ENCODE peak calls at places on chromosomes 3 and 15, in six cellular contexts. N is astrocyte; C is GM23248; Z is heart right ventricle; F is effector memory CD4-positive, alpha-beta T cell; G is body of pancreas. Y is an unnamed sample.

GRCh38 chr15:70099966-70100494 is 2.3 kb upstream of the TLE3 start:
- DNase-seq in N (no peak), C (peak), Z (no peak), F (no peak), G (no peak), Y (no peak)

GRCh38 chr15:50416920-50417319 is 7.3 kb upstream of the USP8 start:
- DNase-seq in N (no peak), C (no peak), Z (no peak), F (no peak), G (no peak), Y (no peak)

GRCh38 chr15:77111813-77112212 is 40.9 kb upstream of the TSPAN3 start:
- DNase-seq in N (no peak), C (no peak), Z (no peak), F (no peak), G (no peak), Y (no peak)

GRCh38 chr15:41417418-41417811 is 520 bp downstream of the RTF1 start:
- DNase-seq in N (no peak), C (peak), Z (no peak), F (no peak), G (peak), Y (no peak)

GRCh38 chr3:28122227-28122626 is 119.2 kb upstream of the CMC1 start:
- DNase-seq in N (peak), C (no peak), Z (no peak), F (no peak), G (no peak), Y (no peak)

GRCh38 chr3:7607669-7608068 is 746.8 kb downstream of the GRM7 start:
- DNase-seq in N (no peak), C (no peak), Z (no peak), F (no peak), G (no peak), Y (no peak)

GRCh38 chr15:83869329-83869728 is 215.4 kb downstream of the ADAMTSL3 start:
- DNase-seq in N (no peak), C (no peak), Z (no peak), F (no peak), G (no peak), Y (no peak)

GRCh38 chr15:81023483-81024264 is 23.0 kb downstream of the TLNRD1 start:
- DNase-seq in N (peak), C (peak), Z (peak), F (no peak), G (peak), Y (peak)

GRCh38 chr3:78507196-78507984 is 1260.4 kb downstream of the ROBO1 start:
- DNase-seq in N (peak), C (no peak), Z (no peak), F (no peak), G (no peak), Y (no peak)

GRCh38 chr3:175741951-175742350 is 882.8 kb downstream of the NAALADL2 start:
- DNase-seq in N (peak), C (peak), Z (no peak), F (no peak), G (no peak), Y (no peak)

GRCh38 chr15:73818308-73818985 is 54.9 kb upstream of the TBC1D21 start:
- DNase-seq in N (no peak), C (no peak), Z (no peak), F (no peak), G (no peak), Y (no peak)

GRCh38 chr3:189446959-189447560 is 184.1 kb upstream of the TP63 start:
- DNase-seq in N (peak), C (no peak), Z (no peak), F (no peak), G (no peak), Y (no peak)

GRCh38 chr15:40949756-40950207 is 3.5 kb upstream of the CHAC1 start:
- DNase-seq in N (no peak), C (no peak), Z (no peak), F (no peak), G (peak), Y (no peak)

GRCh38 chr3:70064194-70064787 is 64.8 kb downstream of the SAMMSON start:
- DNase-seq in N (no peak), C (peak), Z (no peak), F (no peak), G (peak), Y (peak)

GRCh38 chr15:65246026-65246714 is 34.9 kb upstream of the CILP start:
- DNase-seq in N (no peak), C (no peak), Z (no peak), F (no peak), G (no peak), Y (no peak)

GRCh38 chr15:47861186-47861585 is 143.9 kb downstream of the SEMA6D start:
- DNase-seq in N (no peak), C (no peak), Z (no peak), F (no peak), G (no peak), Y (no peak)

GRCh38 chr3:171809513-171810277 is 588 bp downstream of the PLD1 start:
- DNase-seq in N (peak), C (peak), Z (peak), F (peak), G (peak), Y (peak)

GRCh38 chr3:24100694-24101402 is 155.8 kb downstream of the NR1D2 start:
- DNase-seq in N (no peak), C (no peak), Z (no peak), F (no peak), G (no peak), Y (no peak)

GRCh38 chr15:98034731-98035130 is 74.2 kb downstream of the ARRDC4 start:
- DNase-seq in N (no peak), C (no peak), Z (no peak), F (no peak), G (no peak), Y (no peak)

GRCh38 chr15:42819781-42820180 is 82.9 kb upstream of the CDAN1 start:
- DNase-seq in N (no peak), C (no peak), Z (no peak), F (no peak), G (no peak), Y (no peak)

GRCh38 chr15:78448441-78449219 is 10.6 kb downstream of the IREB2 start:
- DNase-seq in N (no peak), C (no peak), Z (no peak), F (no peak), G (no peak), Y (no peak)

GRCh38 chr3:116443096-116443793 is 2.0 kb downstream of the LSAMP start:
- DNase-seq in N (peak), C (peak), Z (no peak), F (no peak), G (no peak), Y (no peak)

GRCh38 chr15:56168394-56168793 is 75.3 kb downstream of the RFX7 start:
- DNase-seq in N (peak), C (peak), Z (no peak), F (no peak), G (no peak), Y (no peak)

GRCh38 chr3:71873093-71873611 is 88.2 kb upstream of the PROK2 start:
- DNase-seq in N (no peak), C (no peak), Z (no peak), F (no peak), G (no peak), Y (no peak)

GRCh38 chr3:130835483-130835882 is 58.4 kb upstream of the ATP2C1 start:
- DNase-seq in N (no peak), C (peak), Z (no peak), F (no peak), G (no peak), Y (no peak)

GRCh38 chr3:71504250-71505036 is 79.1 kb downstream of the FOXP1 start:
- DNase-seq in N (peak), C (peak), Z (no peak), F (no peak), G (no peak), Y (no peak)

GRCh38 chr15:65326109-65326508 is 21.6 kb downstream of the RNU5B-1 start:
- DNase-seq in N (peak), C (no peak), Z (no peak), F (no peak), G (peak), Y (peak)

GRCh38 chr3:147400111-147400510 is 6.2 kb downstream of the ZIC4 start:
- DNase-seq in N (no peak), C (peak), Z (no peak), F (no peak), G (no peak), Y (no peak)

GRCh38 chr3:11037241-11037873 is 44.8 kb downstream of the SLC6A1 start:
- DNase-seq in N (no peak), C (no peak), Z (no peak), F (no peak), G (no peak), Y (no peak)

GRCh38 chr3:11035757-11036505 is 43.4 kb downstream of the SLC6A1 start:
- DNase-seq in N (no peak), C (no peak), Z (no peak), F (no peak), G (no peak), Y (no peak)

GRCh38 chr3:11034297-11035000 is 41.9 kb downstream of the SLC6A1 start:
- DNase-seq in N (no peak), C (no peak), Z (no peak), F (no peak), G (no peak), Y (no peak)

DNA sequence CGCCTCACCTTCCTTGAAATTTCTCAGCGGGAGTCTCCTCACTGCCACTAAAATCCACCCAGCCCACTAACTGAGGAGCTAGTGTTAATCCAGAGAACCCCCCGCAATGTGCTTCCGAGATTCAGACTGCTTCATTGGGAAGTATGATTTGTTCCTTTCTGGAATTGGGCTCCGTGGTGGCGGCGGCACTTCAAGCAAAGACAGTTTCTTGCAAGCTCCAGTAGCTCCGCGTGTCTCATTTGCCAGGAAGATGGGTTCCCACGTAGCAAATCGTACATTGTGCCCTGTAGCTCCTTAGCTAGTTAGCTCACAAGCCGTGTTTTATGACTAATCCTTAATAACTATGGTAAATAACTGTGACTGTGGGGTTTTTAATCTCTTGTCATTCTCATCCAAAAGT is 45.4 kb downstream of the SLC6A1 start:
- DNase-seq in N (no peak), C (no peak), Z (no peak), F (no peak), G (no peak), Y (no peak)
- H3K27ac ChIP-seq in N (no peak), C (no peak), Z (no peak), F (no peak), G (no peak), Y (peak)

DNA sequence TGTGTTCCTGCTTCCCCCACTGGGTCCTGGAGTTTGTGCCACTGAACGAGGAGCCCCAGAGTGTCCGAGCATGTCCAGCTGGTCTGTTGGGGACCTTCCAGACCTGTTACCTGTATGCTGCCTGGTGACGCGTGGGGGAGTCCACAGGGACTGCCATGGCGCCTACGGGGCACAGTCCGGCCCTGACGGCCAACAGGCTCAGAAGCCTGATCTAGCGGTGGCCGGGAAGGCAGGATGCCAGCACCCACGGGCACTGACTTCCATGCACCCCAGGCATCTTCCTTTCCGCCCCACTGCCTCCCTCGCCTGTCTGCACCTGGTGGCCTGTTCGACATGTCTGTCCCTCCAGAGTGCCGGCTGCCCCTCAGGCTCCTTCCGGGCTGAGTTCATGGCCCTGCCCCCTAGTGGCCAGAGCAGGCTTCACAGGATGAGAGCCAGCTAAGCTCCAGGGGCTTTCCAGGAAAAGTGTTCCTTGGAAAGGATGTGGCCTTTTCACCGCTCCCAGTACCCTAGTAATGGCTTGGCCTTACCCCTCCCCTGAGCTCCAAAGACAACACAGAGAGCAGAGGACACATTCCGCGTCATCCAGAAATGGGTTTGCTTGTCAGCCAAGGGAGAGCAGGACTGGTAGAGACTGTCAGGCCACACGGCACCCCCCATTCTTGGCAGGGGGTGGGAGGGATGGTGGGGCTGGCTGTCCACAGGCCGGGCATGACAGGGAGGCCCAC is 35.7 kb downstream of the NGRN start:
- DNase-seq in N (no peak), C (peak), Z (peak), F (peak), G (peak), Y (peak)
- H3K27ac ChIP-seq in N (no peak), C (no peak), Z (no peak), F (no peak), G (peak), Y (peak)

GRCh38 chr3:43077261-43077660 is 28.6 kb downstream of the POMGNT2 start:
- DNase-seq in N (no peak), C (no peak), Z (no peak), F (no peak), G (no peak), Y (no peak)
- H3K27ac ChIP-seq in N (no peak), C (no peak), Z (no peak), F (no peak), G (no peak), Y (no peak)

GRCh38 chr3:113532698-113533533 is 561 bp downstream of the SIDT1 start:
- DNase-seq in N (no peak), C (peak), Z (peak), F (no peak), G (peak), Y (peak)
- H3K27ac ChIP-seq in N (no peak), C (no peak), Z (no peak), F (peak), G (peak), Y (peak)

GRCh38 chr3:165359005-165359404 is 162.8 kb upstream of the SLITRK3 start:
- DNase-seq in N (no peak), C (no peak), Z (no peak), F (no peak), G (no peak), Y (no peak)
- H3K27ac ChIP-seq in N (no peak), C (no peak), Z (no peak), F (no peak), G (no peak), Y (no peak)

GRCh38 chr3:13193320-13194284 is 120.4 kb upstream of the IQSEC1 start:
- DNase-seq in N (no peak), C (no peak), Z (no peak), F (no peak), G (peak), Y (no peak)
- H3K27ac ChIP-seq in N (no peak), C (no peak), Z (no peak), F (no peak), G (no peak), Y (no peak)

GRCh38 chr3:181410870-181411269 is 300.9 kb upstream of the SOX2 start:
- DNase-seq in N (no peak), C (no peak), Z (no peak), F (no peak), G (no peak), Y (no peak)
- H3K27ac ChIP-seq in N (no peak), C (no peak), Z (no peak), F (no peak), G (no peak), Y (no peak)

Y was measured in dorsolateral prefrontal cortex.